ENCODE peak calls at places on chromosomes 2 and 18, in nine cellular contexts. One of them, this sample, is unnamed.
A peak's percentile ranks its signal among the peaks of the same experiment; 100 is the strongest.

GRCh38 chr2:31171142-31171541 is 32.9 kb upstream of the GALNT14 start:
- DNase-seq in right lobe of liver: no peak
- DNase-seq in T-helper 2 cell: no peak
- DNase-seq in stimulated activated CD8-positive, alpha-beta memory T cell treated with anti-CD3 and anti-CD28 coated beads, Interleukin-7, amount 100 ng/mL, for 24 hours: no peak
- DNase-seq in NCI-H1092 treated with DMSO at 0.1 percent for 48 hours: no peak
- DNase-seq in fibroblast of the conjunctiva: no peak
- DNase-seq in ACHN: no peak
- DNase-seq in stimulated activated naive CD8-positive, alpha-beta T cell treated with anti-CD3 and anti-CD28 coated beads, Interleukin-15, Interleukin-2, amounts not matched to agents 100 U/mL and 50 U/mL, for 24 hours: no peak
- DNase-seq in heart right ventricle: no peak
- DNase-seq in this sample: no peak

GRCh38 chr2:172452845-172453244 is 25.5 kb downstream of the ITGA6 start:
- DNase-seq in ACHN: no peak
- DNase-seq in stimulated activated CD8-positive, alpha-beta memory T cell treated with anti-CD3 and anti-CD28 coated beads, Interleukin-7, amount 100 ng/mL, for 24 hours: no peak
- DNase-seq in fibroblast of the conjunctiva: no peak
- DNase-seq in T-helper 2 cell: no peak
- DNase-seq in heart right ventricle: no peak
- DNase-seq in NCI-H1092 treated with DMSO at 0.1 percent for 48 hours: no peak
- DNase-seq in right lobe of liver: no peak
- DNase-seq in stimulated activated naive CD8-positive, alpha-beta T cell treated with anti-CD3 and anti-CD28 coated beads, Interleukin-15, Interleukin-2, amounts not matched to agents 100 U/mL and 50 U/mL, for 24 hours: no peak
- DNase-seq in this sample: no peak

GRCh38 chr2:231865222-231865621 is 61.0 kb downstream of the NPPC start:
- DNase-seq in right lobe of liver: no peak
- DNase-seq in stimulated activated naive CD8-positive, alpha-beta T cell treated with anti-CD3 and anti-CD28 coated beads, Interleukin-15, Interleukin-2, amounts not matched to agents 100 U/mL and 50 U/mL, for 24 hours: no peak
- DNase-seq in T-helper 2 cell: no peak
- DNase-seq in heart right ventricle: no peak
- DNase-seq in ACHN: no peak
- DNase-seq in NCI-H1092 treated with DMSO at 0.1 percent for 48 hours: no peak
- DNase-seq in stimulated activated CD8-positive, alpha-beta memory T cell treated with anti-CD3 and anti-CD28 coated beads, Interleukin-7, amount 100 ng/mL, for 24 hours: no peak
- DNase-seq in fibroblast of the conjunctiva: no peak
- DNase-seq in this sample: no peak

GRCh38 chr2:126970583-126970982 is 71.9 kb downstream of the TEX51 start:
- DNase-seq in T-helper 2 cell: no peak
- DNase-seq in heart right ventricle: no peak
- DNase-seq in ACHN: no peak
- DNase-seq in fibroblast of the conjunctiva: no peak
- DNase-seq in stimulated activated naive CD8-positive, alpha-beta T cell treated with anti-CD3 and anti-CD28 coated beads, Interleukin-15, Interleukin-2, amounts not matched to agents 100 U/mL and 50 U/mL, for 24 hours: no peak
- DNase-seq in right lobe of liver: no peak
- DNase-seq in stimulated activated CD8-positive, alpha-beta memory T cell treated with anti-CD3 and anti-CD28 coated beads, Interleukin-7, amount 100 ng/mL, for 24 hours: no peak
- DNase-seq in NCI-H1092 treated with DMSO at 0.1 percent for 48 hours: no peak
- DNase-seq in this sample: no peak

GRCh38 chr2:129870646-129871335 is 108.7 kb upstream of the RAB6C start:
- DNase-seq in right lobe of liver: no peak
- DNase-seq in NCI-H1092 treated with DMSO at 0.1 percent for 48 hours: no peak
- DNase-seq in stimulated activated CD8-positive, alpha-beta memory T cell treated with anti-CD3 and anti-CD28 coated beads, Interleukin-7, amount 100 ng/mL, for 24 hours: no peak
- DNase-seq in T-helper 2 cell: no peak
- DNase-seq in stimulated activated naive CD8-positive, alpha-beta T cell treated with anti-CD3 and anti-CD28 coated beads, Interleukin-15, Interleukin-2, amounts not matched to agents 100 U/mL and 50 U/mL, for 24 hours: no peak
- DNase-seq in fibroblast of the conjunctiva: no peak
- DNase-seq in ACHN: no peak
- DNase-seq in heart right ventricle: no peak
- DNase-seq in this sample: no peak

GRCh38 chr2:238422940-238423339 is 3.8 kb upstream of the ASB1 start:
- DNase-seq in ACHN: no peak
- DNase-seq in T-helper 2 cell: no peak
- DNase-seq in right lobe of liver: no peak
- DNase-seq in stimulated activated CD8-positive, alpha-beta memory T cell treated with anti-CD3 and anti-CD28 coated beads, Interleukin-7, amount 100 ng/mL, for 24 hours: no peak
- DNase-seq in NCI-H1092 treated with DMSO at 0.1 percent for 48 hours: no peak
- DNase-seq in heart right ventricle: no peak
- DNase-seq in stimulated activated naive CD8-positive, alpha-beta T cell treated with anti-CD3 and anti-CD28 coated beads, Interleukin-15, Interleukin-2, amounts not matched to agents 100 U/mL and 50 U/mL, for 24 hours: no peak
- DNase-seq in fibroblast of the conjunctiva: no peak
- DNase-seq in this sample: no peak

GRCh38 chr2:38959938-38960608 is 70.4 kb downstream of the ARHGEF33 start:
- DNase-seq in stimulated activated CD8-positive, alpha-beta memory T cell treated with anti-CD3 and anti-CD28 coated beads, Interleukin-7, amount 100 ng/mL, for 24 hours: peak; percentile 29
- DNase-seq in ACHN: peak; percentile 47
- DNase-seq in fibroblast of the conjunctiva: peak; percentile 65
- DNase-seq in NCI-H1092 treated with DMSO at 0.1 percent for 48 hours: peak; percentile 16
- DNase-seq in right lobe of liver: peak; percentile 77
- DNase-seq in T-helper 2 cell: peak; percentile 21
- DNase-seq in stimulated activated naive CD8-positive, alpha-beta T cell treated with anti-CD3 and anti-CD28 coated beads, Interleukin-15, Interleukin-2, amounts not matched to agents 100 U/mL and 50 U/mL, for 24 hours: peak; percentile 70
- DNase-seq in heart right ventricle: peak; percentile 62
- DNase-seq in this sample: peak; percentile 61

GRCh38 chr18:11689972-11690570 is 1.0 kb downstream of the GNAL start:
- DNase-seq in T-helper 2 cell: no peak
- DNase-seq in NCI-H1092 treated with DMSO at 0.1 percent for 48 hours: no peak
- DNase-seq in ACHN: no peak
- DNase-seq in right lobe of liver: no peak
- DNase-seq in stimulated activated naive CD8-positive, alpha-beta T cell treated with anti-CD3 and anti-CD28 coated beads, Interleukin-15, Interleukin-2, amounts not matched to agents 100 U/mL and 50 U/mL, for 24 hours: no peak
- DNase-seq in heart right ventricle: no peak
- DNase-seq in fibroblast of the conjunctiva: no peak
- DNase-seq in stimulated activated CD8-positive, alpha-beta memory T cell treated with anti-CD3 and anti-CD28 coated beads, Interleukin-7, amount 100 ng/mL, for 24 hours: no peak
- DNase-seq in this sample: no peak

GRCh38 chr18:58541137-58541788 is 87.6 kb downstream of the ALPK2 start:
- DNase-seq in ACHN: peak; percentile 76
- DNase-seq in fibroblast of the conjunctiva: peak; percentile 8
- DNase-seq in NCI-H1092 treated with DMSO at 0.1 percent for 48 hours: no peak
- DNase-seq in heart right ventricle: no peak
- DNase-seq in stimulated activated CD8-positive, alpha-beta memory T cell treated with anti-CD3 and anti-CD28 coated beads, Interleukin-7, amount 100 ng/mL, for 24 hours: no peak
- DNase-seq in stimulated activated naive CD8-positive, alpha-beta T cell treated with anti-CD3 and anti-CD28 coated beads, Interleukin-15, Interleukin-2, amounts not matched to agents 100 U/mL and 50 U/mL, for 24 hours: peak; percentile 33
- DNase-seq in T-helper 2 cell: no peak
- DNase-seq in right lobe of liver: no peak
- DNase-seq in this sample: no peak

GRCh38 chr2:25251032-25251460 is 82.7 kb upstream of the POMC start:
- DNase-seq in right lobe of liver: no peak
- DNase-seq in stimulated activated CD8-positive, alpha-beta memory T cell treated with anti-CD3 and anti-CD28 coated beads, Interleukin-7, amount 100 ng/mL, for 24 hours: no peak
- DNase-seq in stimulated activated naive CD8-positive, alpha-beta T cell treated with anti-CD3 and anti-CD28 coated beads, Interleukin-15, Interleukin-2, amounts not matched to agents 100 U/mL and 50 U/mL, for 24 hours: peak; percentile 42
- DNase-seq in T-helper 2 cell: no peak
- DNase-seq in ACHN: no peak
- DNase-seq in fibroblast of the conjunctiva: no peak
- DNase-seq in heart right ventricle: no peak
- DNase-seq in NCI-H1092 treated with DMSO at 0.1 percent for 48 hours: peak; percentile 11
- DNase-seq in this sample: no peak

GRCh38 chr2:236715077-236715476 is 145.5 kb downstream of the ACKR3 start:
- DNase-seq in stimulated activated naive CD8-positive, alpha-beta T cell treated with anti-CD3 and anti-CD28 coated beads, Interleukin-15, Interleukin-2, amounts not matched to agents 100 U/mL and 50 U/mL, for 24 hours: no peak
- DNase-seq in ACHN: no peak
- DNase-seq in stimulated activated CD8-positive, alpha-beta memory T cell treated with anti-CD3 and anti-CD28 coated beads, Interleukin-7, amount 100 ng/mL, for 24 hours: no peak
- DNase-seq in right lobe of liver: no peak
- DNase-seq in heart right ventricle: peak; percentile 20
- DNase-seq in NCI-H1092 treated with DMSO at 0.1 percent for 48 hours: peak; percentile 26
- DNase-seq in T-helper 2 cell: no peak
- DNase-seq in fibroblast of the conjunctiva: no peak
- DNase-seq in this sample: no peak